ENCODE peak calls at places on chromosomes 3 and 15, in five cellular contexts. One of them, this sample, is unnamed.

GRCh38 chr3:89186446-89186845 is 79.0 kb downstream of the EPHA3 start:
- DNase-seq in dorsolateral prefrontal cortex: no peak
- DNase-seq in ovary: no peak
- DNase-seq in WTC11: no peak
- DNase-seq in fibroblast of mammary gland: no peak
- DNase-seq in this sample: no peak

GRCh38 chr3:107956991-107957467 is 133.8 kb downstream of the CD47 start:
- DNase-seq in dorsolateral prefrontal cortex: peak
- DNase-seq in WTC11: no peak
- DNase-seq in ovary: peak
- DNase-seq in fibroblast of mammary gland: peak
- DNase-seq in this sample: no peak

GRCh38 chr3:33202581-33203457 is 15.8 kb downstream of the SUSD5 start:
- DNase-seq in ovary: no peak
- DNase-seq in WTC11: no peak
- DNase-seq in dorsolateral prefrontal cortex: peak
- DNase-seq in fibroblast of mammary gland: no peak
- DNase-seq in this sample: no peak

GRCh38 chr3:140439527-140439926 is 238.3 kb upstream of the TRIM42 start:
- DNase-seq in WTC11: no peak
- DNase-seq in ovary: no peak
- DNase-seq in dorsolateral prefrontal cortex: no peak
- DNase-seq in fibroblast of mammary gland: no peak
- DNase-seq in this sample: no peak

GRCh38 chr15:85910796-85911195 is 116.1 kb upstream of the KLHL25 start:
- DNase-seq in WTC11: no peak
- DNase-seq in fibroblast of mammary gland: no peak
- DNase-seq in dorsolateral prefrontal cortex: no peak
- DNase-seq in ovary: no peak
- DNase-seq in this sample: no peak

GRCh38 chr3:9715764-9716437 is 12.3 kb downstream of the CPNE9 start:
- DNase-seq in fibroblast of mammary gland: peak
- DNase-seq in WTC11: no peak
- DNase-seq in ovary: peak
- DNase-seq in dorsolateral prefrontal cortex: peak
- DNase-seq in this sample: peak

GRCh38 chr3:176896165-176896564 is 301.1 kb downstream of the TBL1XR1 start:
- DNase-seq in fibroblast of mammary gland: no peak
- DNase-seq in dorsolateral prefrontal cortex: no peak
- DNase-seq in ovary: no peak
- DNase-seq in WTC11: no peak
- DNase-seq in this sample: no peak

GRCh38 chr3:3133490-3133889 is 6.8 kb downstream of the TRNT1 start:
- DNase-seq in ovary: no peak
- DNase-seq in fibroblast of mammary gland: peak
- DNase-seq in WTC11: no peak
- DNase-seq in dorsolateral prefrontal cortex: no peak
- DNase-seq in this sample: no peak

GRCh38 chr15:71708052-71708432 is 102.3 kb upstream of the NR2E3 start:
- DNase-seq in WTC11: no peak
- DNase-seq in dorsolateral prefrontal cortex: no peak
- DNase-seq in fibroblast of mammary gland: peak
- DNase-seq in ovary: no peak
- DNase-seq in this sample: no peak

GRCh38 chr15:89074402-89075012 is 13.7 kb upstream of the ABHD2 start:
- DNase-seq in ovary: no peak
- DNase-seq in WTC11: no peak
- DNase-seq in fibroblast of mammary gland: no peak
- DNase-seq in dorsolateral prefrontal cortex: no peak
- DNase-seq in this sample: no peak

DNA sequence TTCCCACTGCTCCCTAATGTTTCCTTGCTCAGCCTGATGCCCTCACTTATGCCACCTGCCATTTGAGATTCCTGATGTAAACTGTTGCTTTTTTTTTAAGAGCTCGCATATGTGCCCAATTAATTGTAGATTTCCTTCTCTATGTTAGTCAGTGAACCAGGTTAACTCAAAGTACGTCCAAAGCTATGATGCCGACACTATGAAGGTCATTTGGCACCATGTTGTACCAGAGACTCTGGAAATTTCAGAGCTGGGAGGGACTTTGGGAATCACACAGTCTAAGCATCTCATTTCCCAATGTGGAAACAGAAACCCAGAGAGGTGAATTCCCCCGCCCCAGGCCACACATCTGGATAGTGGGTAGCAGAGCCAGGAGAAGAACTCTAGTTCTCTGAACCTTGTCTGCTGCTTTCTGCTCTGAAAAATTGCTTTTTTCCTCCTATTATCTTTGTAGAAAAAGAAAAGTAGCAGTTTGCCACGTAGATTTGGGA is 38.5 kb upstream of the TNFAIP8L3 start:
- DNase-seq in dorsolateral prefrontal cortex: no peak
- DNase-seq in fibroblast of mammary gland: no peak
- DNase-seq in ovary: no peak
- DNase-seq in WTC11: no peak
- DNase-seq in this sample: no peak
- TF ChIP-seq CTCF in dorsolateral prefrontal cortex: no peak
- TF ChIP-seq CTCF in fibroblast of mammary gland: no peak
- TF ChIP-seq CTCF in ovary: no peak
- TF ChIP-seq CTCF in WTC11: no peak
- TF ChIP-seq CTCF in this sample: no peak

GRCh38 chr3:145248928-145249327 is 912.1 kb downstream of the PLOD2 start:
- DNase-seq in ovary: no peak
- DNase-seq in WTC11: no peak
- DNase-seq in fibroblast of mammary gland: no peak
- DNase-seq in dorsolateral prefrontal cortex: no peak
- DNase-seq in this sample: no peak

GRCh38 chr3:145246291-145246690 is 914.7 kb downstream of the PLOD2 start:
- DNase-seq in ovary: no peak
- DNase-seq in dorsolateral prefrontal cortex: no peak
- DNase-seq in WTC11: no peak
- DNase-seq in fibroblast of mammary gland: no peak
- DNase-seq in this sample: no peak

GRCh38 chr3:145243875-145244274 is 917.1 kb downstream of the PLOD2 start:
- DNase-seq in dorsolateral prefrontal cortex: no peak
- DNase-seq in WTC11: no peak
- DNase-seq in ovary: no peak
- DNase-seq in fibroblast of mammary gland: peak
- DNase-seq in this sample: no peak

DNA sequence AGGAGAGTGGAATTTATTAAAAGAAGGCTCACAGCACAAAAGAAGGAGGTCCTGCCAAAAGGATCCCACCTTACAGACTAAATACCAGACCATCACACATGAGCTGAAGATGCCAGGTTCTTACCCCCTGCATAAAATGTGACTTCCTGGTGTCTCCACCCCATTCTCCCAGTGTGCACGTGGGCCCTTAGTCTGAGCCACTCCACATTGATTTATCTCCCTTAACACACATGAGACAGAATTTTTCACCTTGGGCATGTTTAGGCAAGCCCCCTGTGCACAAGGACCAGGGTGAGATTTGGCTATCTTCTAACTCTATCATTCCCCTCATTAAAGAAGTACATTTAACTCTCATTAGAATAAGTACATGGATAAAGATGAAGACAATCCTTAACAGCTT is 916.7 kb downstream of the PLOD2 start:
- DNase-seq in WTC11: no peak
- DNase-seq in ovary: no peak
- DNase-seq in dorsolateral prefrontal cortex: no peak
- DNase-seq in fibroblast of mammary gland: no peak
- DNase-seq in this sample: no peak
- TF ChIP-seq CTCF in WTC11: no peak
- TF ChIP-seq CTCF in ovary: no peak
- TF ChIP-seq CTCF in dorsolateral prefrontal cortex: no peak
- TF ChIP-seq CTCF in fibroblast of mammary gland: no peak
- TF ChIP-seq CTCF in this sample: no peak

GRCh38 chr3:100761211-100761921 is 52.1 kb downstream of the TFG start:
- DNase-seq in ovary: no peak
- DNase-seq in dorsolateral prefrontal cortex: no peak
- DNase-seq in WTC11: peak
- DNase-seq in fibroblast of mammary gland: no peak
- DNase-seq in this sample: no peak
- TF ChIP-seq CTCF in ovary: no peak
- TF ChIP-seq CTCF in dorsolateral prefrontal cortex: no peak
- TF ChIP-seq CTCF in WTC11: no peak
- TF ChIP-seq CTCF in fibroblast of mammary gland: peak
- TF ChIP-seq CTCF in this sample: no peak

GRCh38 chr3:64484289-64484992 is 203.4 kb downstream of the ADAMTS9 start:
- DNase-seq in dorsolateral prefrontal cortex: peak
- DNase-seq in ovary: peak
- DNase-seq in fibroblast of mammary gland: peak
- DNase-seq in WTC11: peak
- DNase-seq in this sample: peak
- TF ChIP-seq CTCF in dorsolateral prefrontal cortex: peak
- TF ChIP-seq CTCF in ovary: peak
- TF ChIP-seq CTCF in fibroblast of mammary gland: peak
- TF ChIP-seq CTCF in WTC11: peak
- TF ChIP-seq CTCF in this sample: peak

GRCh38 chr3:161148832-161149475 is 43.8 kb upstream of the B3GALNT1 start:
- DNase-seq in WTC11: no peak
- DNase-seq in ovary: no peak
- DNase-seq in fibroblast of mammary gland: peak
- DNase-seq in dorsolateral prefrontal cortex: no peak
- DNase-seq in this sample: no peak

GRCh38 chr3:161153480-161153879 is 48.3 kb upstream of the B3GALNT1 start:
- DNase-seq in fibroblast of mammary gland: no peak
- DNase-seq in dorsolateral prefrontal cortex: no peak
- DNase-seq in ovary: no peak
- DNase-seq in WTC11: no peak
- DNase-seq in this sample: no peak

GRCh38 chr3:161149529-161149928 is 44.4 kb upstream of the B3GALNT1 start:
- DNase-seq in WTC11: no peak
- DNase-seq in dorsolateral prefrontal cortex: no peak
- DNase-seq in ovary: no peak
- DNase-seq in fibroblast of mammary gland: peak
- DNase-seq in this sample: no peak

GRCh38 chr3:161150001-161150525 is 44.9 kb upstream of the B3GALNT1 start:
- DNase-seq in fibroblast of mammary gland: peak
- DNase-seq in WTC11: no peak
- DNase-seq in ovary: no peak
- DNase-seq in dorsolateral prefrontal cortex: no peak
- DNase-seq in this sample: no peak
- TF ChIP-seq CTCF in fibroblast of mammary gland: no peak
- TF ChIP-seq CTCF in WTC11: no peak
- TF ChIP-seq CTCF in ovary: no peak
- TF ChIP-seq CTCF in dorsolateral prefrontal cortex: no peak
- TF ChIP-seq CTCF in this sample: no peak

DNA sequence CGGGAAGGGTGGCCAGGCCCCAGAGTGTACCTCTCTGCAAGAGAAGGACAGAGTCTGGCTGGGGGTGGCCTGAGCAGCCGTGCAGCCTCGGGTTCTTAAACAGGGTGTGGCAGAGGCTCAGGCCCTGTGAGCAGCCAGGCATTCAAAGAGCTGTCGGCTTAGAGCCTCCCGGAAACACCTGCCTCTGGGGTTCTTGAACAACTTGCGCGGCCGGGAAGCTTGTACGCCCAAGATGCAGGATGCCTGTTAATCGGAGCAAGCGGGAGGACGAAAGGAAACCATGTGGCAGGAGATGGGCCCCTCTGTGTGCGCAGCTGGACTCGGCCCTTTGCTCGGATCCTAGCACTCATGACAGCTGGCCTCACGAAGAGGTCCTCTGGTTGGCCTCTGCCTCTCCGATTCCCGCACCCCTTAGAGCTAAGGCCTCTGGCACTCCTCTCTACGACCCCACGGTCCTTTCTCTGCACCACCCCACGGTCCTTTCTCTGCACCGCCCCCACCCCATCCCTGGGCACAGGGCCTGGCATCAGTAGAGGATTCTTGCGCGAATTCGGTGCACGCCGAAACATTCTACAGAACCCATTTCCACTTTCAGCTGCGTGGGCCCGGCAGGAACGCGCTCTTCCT is 23.9 kb upstream of the TXNRD3 start:
- DNase-seq in WTC11: no peak
- DNase-seq in ovary: no peak
- DNase-seq in dorsolateral prefrontal cortex: no peak
- DNase-seq in fibroblast of mammary gland: no peak
- DNase-seq in this sample: no peak
- TF ChIP-seq CTCF in WTC11: no peak
- TF ChIP-seq CTCF in ovary: no peak
- TF ChIP-seq CTCF in dorsolateral prefrontal cortex: no peak
- TF ChIP-seq CTCF in fibroblast of mammary gland: no peak
- TF ChIP-seq CTCF in this sample: no peak

GRCh38 chr15:33242165-33242564 is 47.7 kb upstream of the FMN1 start:
- DNase-seq in dorsolateral prefrontal cortex: no peak
- DNase-seq in WTC11: no peak
- DNase-seq in fibroblast of mammary gland: peak
- DNase-seq in ovary: no peak
- DNase-seq in this sample: no peak

GRCh38 chr15:33243869-33244268 is 49.4 kb upstream of the FMN1 start:
- DNase-seq in ovary: no peak
- DNase-seq in WTC11: no peak
- DNase-seq in dorsolateral prefrontal cortex: no peak
- DNase-seq in fibroblast of mammary gland: peak
- DNase-seq in this sample: no peak

GRCh38 chr15:33244471-33244870 is 50.0 kb upstream of the FMN1 start:
- DNase-seq in ovary: no peak
- DNase-seq in fibroblast of mammary gland: no peak
- DNase-seq in dorsolateral prefrontal cortex: no peak
- DNase-seq in WTC11: no peak
- DNase-seq in this sample: no peak

GRCh38 chr15:33243393-33243792 is 48.9 kb upstream of the FMN1 start:
- DNase-seq in ovary: no peak
- DNase-seq in fibroblast of mammary gland: peak
- DNase-seq in WTC11: no peak
- DNase-seq in dorsolateral prefrontal cortex: no peak
- DNase-seq in this sample: no peak

DNA sequence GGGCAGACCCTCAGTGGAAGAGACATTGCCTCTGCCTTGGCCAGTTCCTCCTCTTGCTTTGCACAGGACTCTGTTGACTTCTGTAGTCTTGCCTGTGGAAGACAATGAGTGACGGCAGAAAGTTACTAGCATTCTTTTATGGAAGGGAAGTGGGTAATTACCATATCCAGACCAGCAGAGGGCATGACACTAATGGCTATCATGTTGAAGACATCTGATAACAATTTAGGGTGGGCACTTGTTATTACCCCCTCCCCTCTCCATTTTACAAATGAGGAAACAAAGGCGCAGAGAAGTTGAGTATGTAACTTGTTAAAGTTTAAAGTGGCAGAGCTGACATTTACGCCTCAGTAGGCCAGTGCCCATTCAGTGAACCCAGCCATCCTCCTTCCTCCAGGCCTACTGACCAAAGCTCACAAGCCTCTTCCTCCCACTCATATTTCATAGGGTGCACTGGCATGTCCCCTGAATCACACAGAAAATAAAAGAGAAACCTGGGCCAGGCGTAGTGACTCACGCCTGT is 48.2 kb upstream of the FMN1 start:
- DNase-seq in ovary: no peak
- DNase-seq in fibroblast of mammary gland: peak
- DNase-seq in WTC11: no peak
- DNase-seq in dorsolateral prefrontal cortex: no peak
- DNase-seq in this sample: no peak
- TF ChIP-seq CTCF in ovary: no peak
- TF ChIP-seq CTCF in fibroblast of mammary gland: peak
- TF ChIP-seq CTCF in WTC11: peak
- TF ChIP-seq CTCF in dorsolateral prefrontal cortex: peak
- TF ChIP-seq CTCF in this sample: no peak

This sample was measured in omental fat pad.